ENCODE peak calls at places on chromosomes 4 and X, in five cellular contexts. V, O, B, D and F are unnamed samples. For H3K9me3, the result is how much of the 10 kb centered on the place peaks cover.

GRCh38 chr4:93722446-93722845 is 106.1 kb upstream of the ATOH1 start:
- DNase-seq in O (no peak), B (no peak), V (no peak), D (no peak), F (no peak)

GRCh38 chrX:70052895-70053615 is 3.3 kb upstream of the AWAT2 start:
- DNase-seq in D (no peak), O (no peak), V (no peak), B (no peak), F (no peak)

GRCh38 chr4:120842046-120842445 is 80.5 kb downstream of the PRDM5 start:
- DNase-seq in O (peak), V (no peak), B (no peak), D (peak), F (no peak)

GRCh38 chr4:154142664-154143063 is 348.9 kb downstream of the DCHS2 start:
- DNase-seq in O (no peak), D (no peak), V (no peak), B (no peak), F (no peak)

GRCh38 chr4:69057620-69058409 is 38.5 kb upstream of the UGT2B7 start:
- DNase-seq in D (peak), B (peak), V (no peak), O (no peak), F (no peak)

GRCh38 chr4:77921701-77922100 is 59.1 kb downstream of the MRPL1 start:
- DNase-seq in D (peak), V (no peak), B (no peak), O (peak), F (no peak)

GRCh38 chr4:100632163-100632562 is 114.3 kb upstream of the EMCN start:
- DNase-seq in V (no peak), D (no peak), O (no peak), B (no peak), F (no peak)

GRCh38 chr4:77600521-77601451 is 4.8 kb upstream of the CXCL13 start:
- DNase-seq in B (peak), D (peak), V (no peak), O (peak), F (no peak)

GRCh38 chrX:39809326-39809725 is 288.4 kb downstream of the BCOR start:
- DNase-seq in B (no peak), O (peak), V (no peak), D (peak), F (no peak)

GRCh38 chrX:140572724-140573123 is 67.9 kb upstream of the SOX3 start:
- DNase-seq in B (peak), V (no peak), O (peak), D (peak), F (no peak)

GRCh38 chrX:153971124-153971631 is 440 bp downstream of the HCFC1 start:
- DNase-seq in O (peak), B (peak), D (peak), V (peak), F (peak)

DNA sequence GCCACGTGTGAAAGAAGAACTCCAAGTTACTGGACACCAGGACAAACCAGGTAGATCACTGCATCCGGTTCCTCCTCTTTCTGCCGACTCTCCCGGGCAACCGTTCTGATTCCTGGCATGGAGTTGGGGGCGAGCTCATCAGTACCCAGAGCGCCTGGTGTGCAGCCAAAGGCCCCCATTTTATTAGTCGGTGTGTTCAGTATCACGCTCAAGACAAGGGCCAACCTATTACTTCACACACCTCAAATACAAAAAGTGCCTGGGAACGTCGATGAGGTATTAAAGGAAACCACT is 2.8 kb upstream of the CTBP1 start:
- DNase-seq in V (no peak), O (no peak), B (no peak), D (no peak), F (no peak)
- H3K9me3 ChIP-seq in V (under half), O (under half), B (under half), D (under half), F (under half)

GRCh38 chrX:109782994-109783711 is 50.1 kb upstream of the ACSL4 start:
- DNase-seq in B (no peak), V (no peak), D (peak), O (peak), F (no peak)
- H3K9me3 ChIP-seq in B (under half), V (under half), D (under half), O (under half), F (under half)

GRCh38 chrX:122440832-122441231 is 743.2 kb upstream of the GRIA3 start:
- DNase-seq in O (no peak), V (no peak), B (no peak), D (no peak), F (no peak)
- H3K9me3 ChIP-seq in O (under half), V (under half), B (under half), D (under half), F (under half)

GRCh38 chrX:148309413-148309812 is 191.0 kb upstream of the AFF2 start:
- DNase-seq in O (no peak), D (no peak), V (no peak), B (no peak), F (no peak)
- H3K9me3 ChIP-seq in O (under half), D (under half), V (under half), B (under half), F (under half)

DNA sequence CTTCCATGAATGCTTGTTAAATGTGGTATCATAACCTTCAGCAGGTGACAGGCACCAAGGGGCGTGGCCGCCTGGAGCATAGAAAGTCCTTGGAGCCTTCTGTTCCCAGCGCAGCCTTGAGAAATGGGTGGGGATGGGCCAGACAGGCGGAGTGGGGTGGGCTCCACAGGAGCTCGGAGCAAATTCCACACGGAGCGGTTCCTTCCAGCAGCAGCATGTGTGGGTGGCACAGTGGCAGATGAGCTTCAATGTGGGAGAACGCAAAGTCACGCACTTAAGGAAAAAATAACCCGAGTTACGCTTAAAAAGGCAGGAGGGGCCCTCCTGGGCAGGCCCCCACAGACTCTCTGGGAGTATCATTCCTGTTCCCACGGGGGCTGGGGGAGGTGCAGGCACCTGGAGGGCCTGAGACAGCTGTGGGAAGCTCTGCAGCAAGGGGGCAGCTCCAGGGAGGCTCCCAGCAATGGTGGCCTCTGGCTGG is 15.3 kb downstream of the TMEM271 start:
- DNase-seq in V (no peak), O (no peak), B (no peak), D (no peak), F (no peak)
- H3K9me3 ChIP-seq in V (under half), O (under half), B (under half), D (under half), F (under half)

GRCh38 chr4:4349902-4350301 is 37.0 kb upstream of the NSG1 start:
- DNase-seq in D (no peak), O (no peak), B (no peak), V (no peak), F (no peak)

GRCh38 chr4:4350909-4351308 is 36.0 kb upstream of the NSG1 start:
- DNase-seq in B (no peak), V (no peak), D (no peak), O (no peak), F (no peak)

GRCh38 chr4:4344915-4345527 is 41.9 kb upstream of the NSG1 start:
- DNase-seq in O (no peak), D (no peak), V (no peak), B (no peak), F (no peak)

GRCh38 chr4:4343038-4343437 is 43.9 kb upstream of the NSG1 start:
- DNase-seq in B (no peak), O (no peak), D (no peak), V (no peak), F (no peak)

DNA sequence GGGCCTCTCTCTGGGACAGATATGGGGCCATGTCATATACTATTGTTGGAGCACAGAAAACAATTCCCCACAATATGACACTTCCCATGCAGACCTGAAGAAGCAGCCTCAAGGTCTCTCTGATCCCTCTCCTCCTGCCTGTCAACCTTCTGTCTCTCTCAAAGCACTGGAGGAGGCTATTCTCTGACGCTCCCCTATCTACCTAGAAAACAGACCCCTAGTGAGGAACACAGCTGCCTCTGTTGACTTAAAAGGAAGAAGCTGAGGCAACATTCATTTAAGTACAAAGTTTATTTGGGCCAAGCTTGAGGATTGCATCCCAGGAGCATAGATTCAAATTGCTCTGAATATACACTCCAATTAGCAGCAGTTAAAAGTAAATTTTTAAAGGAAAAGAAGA is 39.3 kb upstream of the NSG1 start:
- DNase-seq in D (no peak), B (no peak), V (no peak), O (no peak), F (no peak)
- H3K9me3 ChIP-seq in D (under half), B (under half), V (under half), O (under half), F (under half)

GRCh38 chr4:161496-162284 is 37.4 kb downstream of the ZNF718 start:
- DNase-seq in O (peak), B (no peak), V (no peak), D (no peak), F (no peak)
- H3K9me3 ChIP-seq in O (under half), B (under half), V (half or more), D (under half), F (under half)

GRCh38 chr4:139814285-139815015 is 148.8 kb downstream of the MGST2 start:
- DNase-seq in V (no peak), O (peak), B (no peak), D (peak), F (no peak)
- H3K9me3 ChIP-seq in V (under half), O (under half), B (under half), D (under half), F (under half)

GRCh38 chr4:161101881-161102280 is 1061.9 kb downstream of the FSTL5 start:
- DNase-seq in B (no peak), D (no peak), O (no peak), V (no peak), F (no peak)
- H3K9me3 ChIP-seq in B (under half), D (under half), O (under half), V (under half), F (under half)